ENCODE peak calls at places on chromosome 2, in nine cellular contexts. X is brain microvascular endothelial cell, H is NCI-H1417, Y is non-pigmented ciliary epithelial cell, B is Peyer's patch, F is IMR-90, Q is RWPE1, I is SJSA1, G is frontal cortex. V is an unnamed sample.
A peak's percentile ranks its signal among the peaks of the same experiment; 100 is the strongest.

GRCh38 chr2:61059382-61059781 is 6.3 kb upstream of the SANBR start:
- DNase-seq in Q (no peak), G (no peak), Y (no peak), H (no peak), B (no peak), F (no peak), X (no peak), I (no peak), V (no peak)

GRCh38 chr2:218878486-218878885 is 2.2 kb upstream of the WNT10A start:
- DNase-seq in B (no peak), Q (no peak), I (no peak), H (no peak), X (no peak), G (no peak), F (no peak), Y (no peak), V (no peak)

GRCh38 chr2:142980246-142981068 is 103.0 kb downstream of the KYNU start:
- DNase-seq in Y (no peak), X (peak; percentile 43), H (peak; percentile 4), B (no peak), G (no peak), Q (no peak), F (peak; percentile 75), I (peak; percentile 6), V (peak; percentile 32)

GRCh38 chr2:74597456-74597855 is 42.9 kb downstream of the DOK1 start:
- DNase-seq in X (no peak), H (no peak), G (no peak), B (no peak), Y (no peak), Q (no peak), F (no peak), I (no peak), V (no peak)

GRCh38 chr2:1713839-1714236 is 30.5 kb downstream of the PXDN start:
- DNase-seq in F (no peak), Q (no peak), B (no peak), X (no peak), Y (no peak), G (no peak), H (no peak), I (no peak), V (no peak)

GRCh38 chr2:28637648-28638047 is 114.0 kb upstream of the PPP1CB start:
- DNase-seq in G (no peak), H (no peak), F (no peak), I (no peak), Q (no peak), X (no peak), Y (no peak), B (peak; percentile 40), V (no peak)

GRCh38 chr2:100197643-100198153 is 55.3 kb upstream of the AFF3 start:
- DNase-seq in X (peak; percentile 57), H (peak; percentile 57), B (peak; percentile 58), Y (peak; percentile 4), F (peak; percentile 46), G (no peak), I (no peak), Q (no peak), V (peak; percentile 11)

GRCh38 chr2:20483496-20483895 is 36.6 kb downstream of the RHOB start:
- DNase-seq in I (no peak), G (peak; percentile 19), H (no peak), Q (no peak), B (peak; percentile 51), X (no peak), Y (no peak), F (no peak), V (no peak)

GRCh38 chr2:140863713-140864112 is 1267.1 kb downstream of the LRP1B start:
- DNase-seq in F (peak; percentile 69), B (no peak), X (peak; percentile 52), Q (peak; percentile 20), Y (peak; percentile 35), G (peak; percentile 1), I (peak; percentile 24), H (peak; percentile 28), V (peak; percentile 44)

GRCh38 chr2:156935611-156936010 is 321.9 kb upstream of the GALNT5 start:
- DNase-seq in G (no peak), Y (no peak), I (no peak), X (no peak), B (no peak), H (peak; percentile 15), Q (peak; percentile 72), F (no peak), V (peak; percentile 72)

GRCh38 chr2:211534655-211535054 is 978.3 kb downstream of the CPS1 start:
- DNase-seq in X (no peak), Q (no peak), F (no peak), B (no peak), H (peak; percentile 58), Y (no peak), I (no peak), G (no peak), V (no peak)

GRCh38 chr2:220033546-220033945 is 406.1 kb downstream of the SLC4A3 start:
- DNase-seq in B (no peak), Q (no peak), F (peak; percentile 3), H (no peak), X (no peak), G (no peak), I (peak; percentile 53), Y (no peak), V (no peak)

GRCh38 chr2:220014961-220015360 is 387.5 kb downstream of the SLC4A3 start:
- DNase-seq in B (no peak), Y (no peak), X (no peak), I (no peak), G (no peak), H (no peak), F (no peak), Q (no peak), V (no peak)

GRCh38 chr2:29160184-29160583 is 45.0 kb downstream of the CLIP4 start:
- DNase-seq in G (no peak), Y (no peak), X (no peak), F (no peak), B (no peak), Q (no peak), I (no peak), H (no peak), V (no peak)

GRCh38 chr2:235515821-235516220 is 22.0 kb downstream of the AGAP1 start:
- DNase-seq in G (no peak), F (no peak), I (no peak), H (no peak), Q (no peak), X (no peak), B (no peak), Y (no peak), V (no peak)

GRCh38 chr2:26721267-26722032 is 28.9 kb downstream of the KCNK3 start:
- DNase-seq in Q (no peak), F (no peak), Y (no peak), I (no peak), G (no peak), B (peak; percentile 58), X (no peak), H (peak; percentile 67), V (no peak)

GRCh38 chr2:127083819-127084503 is 23.0 kb downstream of the BIN1 start:
- DNase-seq in B (peak; percentile 86), Y (no peak), X (peak; percentile 59), G (no peak), H (no peak), F (peak; percentile 98), Q (no peak), I (peak; percentile 82), V (peak; percentile 73)

GRCh38 chr2:98487806-98488189 is 43.1 kb downstream of the INPP4A start:
- DNase-seq in H (no peak), Q (peak; percentile 38), B (peak; percentile 71), Y (no peak), I (no peak), X (peak; percentile 53), G (no peak), F (peak; percentile 17), V (no peak)

V was measured in kidney glomerular epithelial cell.